ENCODE peak calls at places on chromosomes 13 and 19, in nine cellular contexts. S, A, Y, X, G, E, B, W and Z are unnamed samples.
A peak's percentile ranks its signal among the peaks of the same experiment; 100 is the strongest.

GRCh38 chr13:46158222-46158621 is 23.8 kb downstream of the LCP1 start:
- DNase-seq in S (no peak), Y (no peak), E (no peak), W (no peak), B (no peak), G (no peak), A (no peak), X (no peak), Z (no peak)

GRCh38 chr13:21297452-21297851 is 121.0 kb downstream of the MRPL57 start:
- DNase-seq in E (no peak), X (no peak), G (no peak), W (no peak), S (peak; percentile 7), Y (peak; percentile 41), A (peak; percentile 36), B (no peak), Z (no peak)

GRCh38 chr13:55583953-55584593 is 1556.6 kb upstream of the PRR20A start:
- DNase-seq in S (no peak), E (no peak), B (no peak), A (no peak), G (no peak), W (no peak), Y (no peak), X (no peak), Z (no peak)

GRCh38 chr13:36370108-36370429 is 23.9 kb upstream of the SPART start:
- DNase-seq in Y (no peak), B (no peak), X (no peak), E (no peak), G (no peak), S (no peak), A (no peak), W (no peak), Z (no peak)

GRCh38 chr13:39897636-39898035 is 242.2 kb downstream of the COG6 start:
- DNase-seq in S (no peak), Y (no peak), W (no peak), E (no peak), A (no peak), X (no peak), G (no peak), B (no peak), Z (no peak)

GRCh38 chr13:99388334-99388923 is 81.2 kb upstream of the GPR183 start:
- DNase-seq in A (no peak), E (no peak), X (no peak), G (no peak), Y (no peak), B (no peak), W (no peak), S (no peak), Z (peak; percentile 52)

GRCh38 chr13:76222511-76222910 is 586.4 kb downstream of the LMO7 start:
- DNase-seq in S (no peak), X (no peak), E (no peak), W (no peak), Y (no peak), G (no peak), B (no peak), A (no peak), Z (no peak)

GRCh38 chr13:45184693-45185092 is 16.2 kb downstream of the KCTD4 start:
- DNase-seq in E (no peak), G (no peak), Y (no peak), X (no peak), W (no peak), A (no peak), S (no peak), B (no peak), Z (no peak)

GRCh38 chr13:48500652-48501197 is 32.2 kb downstream of the RCBTB2 start:
- DNase-seq in S (peak; percentile 58), Y (no peak), W (no peak), E (peak; percentile 86), X (no peak), B (peak; percentile 47), A (peak; percentile 85), G (no peak), Z (no peak)

GRCh38 chr19:13026478-13026999 is 31.3 kb downstream of the NFIX start:
- DNase-seq in G (peak; percentile 71), S (peak; percentile 89), A (peak; percentile 58), W (no peak), B (no peak), Y (peak; percentile 54), X (no peak), E (peak; percentile 66), Z (no peak)

GRCh38 chr19:459724-460511 is 915 bp downstream of the SHC2 start:
- DNase-seq in E (peak; percentile 4), A (peak; percentile 37), X (no peak), Y (peak; percentile 75), G (peak; percentile 70), S (peak; percentile 47), W (no peak), B (peak; percentile 45), Z (no peak)

GRCh38 chr13:23986619-23987018 is 89.3 kb upstream of the C1QTNF9B start:
- DNase-seq in Y (peak; percentile 59), B (no peak), S (no peak), A (peak; percentile 23), W (no peak), E (no peak), X (no peak), G (no peak), Z (no peak)

GRCh38 chr19:31639306-31639705 is 290.1 kb upstream of the TSHZ3 start:
- DNase-seq in G (no peak), A (no peak), E (no peak), B (no peak), Y (peak; percentile 53), W (no peak), S (peak; percentile 2), X (no peak), Z (no peak)

GRCh38 chr19:3698386-3698950 is 1.8 kb downstream of the PIP5K1C start:
- DNase-seq in B (no peak), W (no peak), G (no peak), A (peak; percentile 33), X (no peak), Y (no peak), S (no peak), E (no peak), Z (no peak)

GRCh38 chr13:37681295-37682032 is 82.9 kb upstream of the POSTN start:
- DNase-seq in B (no peak), X (no peak), E (peak; percentile 66), G (no peak), W (no peak), S (peak; percentile 83), A (peak; percentile 56), Y (no peak), Z (no peak)

GRCh38 chr13:107266657-107267056 is 698.7 kb upstream of the ARGLU1 start:
- DNase-seq in A (no peak), Y (no peak), X (no peak), W (no peak), E (no peak), B (no peak), G (no peak), S (no peak), Z (no peak)

GRCh38 chr19:6018786-6019185 is 40.8 kb upstream of the RANBP3 start:
- DNase-seq in S (no peak), X (no peak), B (no peak), W (peak; percentile 40), A (no peak), G (no peak), Y (peak; percentile 28), E (no peak), Z (no peak)

GRCh38 chr19:13329766-13330165 is 176.5 kb downstream of the CACNA1A start:
- DNase-seq in G (no peak), S (peak; percentile 69), B (no peak), A (peak; percentile 13), X (no peak), W (no peak), Y (no peak), E (no peak), Z (no peak)

GRCh38 chr19:37719111-37719926 is at the start of gene ZNF607:
- DNase-seq in G (peak; percentile 93), A (peak; percentile 90), X (peak; percentile 51), S (peak; percentile 85), E (peak; percentile 94), B (peak; percentile 89), Y (peak; percentile 97), W (peak; percentile 92), Z (peak; percentile 90)

GRCh38 chr19:950352-951066 is 24.7 kb downstream of the ARID3A start:
- DNase-seq in Y (no peak), E (no peak), W (no peak), A (no peak), S (no peak), B (no peak), X (no peak), G (no peak), Z (no peak)

GRCh38 chr19:11192957-11193939 is 4.1 kb downstream of the KANK2 start:
- DNase-seq in A (no peak), G (no peak), W (no peak), S (no peak), E (no peak), X (no peak), B (no peak), Y (no peak), Z (no peak)

GRCh38 chr13:68550330-68550729 is 1320.2 kb upstream of the PCDH9 start:
- DNase-seq in W (no peak), B (no peak), G (no peak), X (no peak), Y (no peak), E (no peak), A (peak; percentile 16), S (no peak), Z (no peak)

GRCh38 chr13:59633290-59633689 is 530.4 kb downstream of the DIAPH3 start:
- DNase-seq in S (no peak), A (no peak), G (no peak), Y (no peak), W (no peak), X (no peak), B (no peak), E (no peak), Z (no peak)

GRCh38 chr19:2636897-2637683 is 65.4 kb downstream of the GNG7 start:
- DNase-seq in X (peak; percentile 43), E (peak; percentile 39), Y (peak; percentile 58), B (peak; percentile 74), S (peak; percentile 47), G (no peak), W (peak; percentile 78), A (peak; percentile 58), Z (no peak)

GRCh38 chr13:46622918-46623256 is 69.9 kb downstream of the LRCH1 start:
- DNase-seq in X (no peak), W (no peak), Y (peak; percentile 80), S (peak; percentile 69), G (peak; percentile 75), E (peak; percentile 85), A (peak; percentile 29), B (no peak), Z (no peak)

GRCh38 chr13:51585234-51585672 is 991 bp downstream of the WDFY2 start:
- DNase-seq in S (peak; percentile 33), G (no peak), A (peak; percentile 38), Y (no peak), X (no peak), W (no peak), B (no peak), E (no peak), Z (no peak)

GRCh38 chr19:16516923-16517610 is 20.9 kb downstream of the C19orf44 start:
- DNase-seq in E (no peak), W (no peak), B (no peak), X (no peak), A (no peak), G (no peak), S (no peak), Y (no peak), Z (no peak)

GRCh38 chr13:97125051-97125809 is 96.9 kb upstream of the MBNL2 start:
- DNase-seq in W (no peak), Y (peak; percentile 59), S (peak; percentile 75), E (peak; percentile 89), B (peak; percentile 59), X (no peak), A (peak; percentile 82), G (no peak), Z (no peak)

GRCh38 chr13:113273856-113274590 is 23.0 kb upstream of the LAMP1 start:
- DNase-seq in S (peak; percentile 54), G (peak; percentile 68), E (no peak), Y (no peak), X (no peak), W (no peak), B (peak; percentile 46), A (peak; percentile 57), Z (no peak)